ENCODE peak calls at places on chromosome 15, in four cellular contexts. B is H1, W is mesendoderm, O is IMR-90. I is an unnamed sample.

GRCh38 chr15:88043396-88043795 is 213.1 kb downstream of the NTRK3 start:
- DNase-seq in B (no peak), O (no peak), W (no peak), I (no peak)

GRCh38 chr15:33242669-33243191 is 48.2 kb upstream of the FMN1 start:
- DNase-seq in W (peak; percentile 90), O (no peak), B (no peak), I (no peak)

GRCh38 chr15:76234337-76234889 is 76.9 kb downstream of the ETFA start:
- DNase-seq in B (no peak), O (no peak), W (peak; percentile 30), I (no peak)

GRCh38 chr15:42510258-42511009 is 15.0 kb downstream of the SNAP23 start:
- DNase-seq in B (no peak), O (no peak), W (no peak), I (no peak)

GRCh38 chr15:52558196-52558595 is 10.6 kb downstream of the ARPP19 start:
- DNase-seq in W (peak; percentile 24), O (peak; percentile 78), B (no peak), I (no peak)

GRCh38 chr15:83282859-83283812 is 1.3 kb downstream of the BNC1 start:
- DNase-seq in O (no peak), W (peak; percentile 66), B (no peak), I (no peak)

GRCh38 chr15:28096720-28097431 is 2.2 kb downstream of the OCA2 start:
- DNase-seq in B (no peak), W (peak; percentile 36), O (no peak), I (no peak)

GRCh38 chr15:22949074-22949547 is 31.1 kb downstream of the CYFIP1 start:
- DNase-seq in O (peak; percentile 24), W (peak; percentile 89), B (peak; percentile 47), I (peak; percentile 54)

GRCh38 chr15:82875411-82876003 is 66.1 kb downstream of the WHAMM start:
- DNase-seq in O (peak; percentile 86), W (no peak), B (no peak), I (no peak)

GRCh38 chr15:51132384-51133139 is 37.9 kb upstream of the TNFAIP8L3 start:
- DNase-seq in W (peak; percentile 47), O (peak; percentile 96), B (no peak), I (peak; percentile 35)

GRCh38 chr15:66408690-66409089 is 22.0 kb downstream of the MAP2K1 start:
- DNase-seq in O (no peak), B (no peak), W (no peak), I (no peak)

GRCh38 chr15:90620379-90621134 is 90.8 kb downstream of the CRTC3 start:
- DNase-seq in W (no peak), B (no peak), O (no peak), I (no peak)

GRCh38 chr15:90619939-90620338 is 90.2 kb downstream of the CRTC3 start:
- DNase-seq in O (no peak), W (no peak), B (no peak), I (no peak)

GRCh38 chr15:90624278-90624930 is 92.7 kb upstream of the BLM start:
- DNase-seq in B (no peak), O (no peak), W (no peak), I (no peak)

GRCh38 chr15:90625037-90625436 is 92.1 kb upstream of the BLM start:
- DNase-seq in B (no peak), O (no peak), W (no peak), I (no peak)

GRCh38 chr15:90623854-90624253 is 93.3 kb upstream of the BLM start:
- DNase-seq in W (no peak), O (no peak), B (no peak), I (no peak)
- H4K8ac ChIP-seq in W (no peak overlapping the region), O (no peak overlapping the region), B (no peak overlapping the region), I (no peak overlapping the region)

DNA sequence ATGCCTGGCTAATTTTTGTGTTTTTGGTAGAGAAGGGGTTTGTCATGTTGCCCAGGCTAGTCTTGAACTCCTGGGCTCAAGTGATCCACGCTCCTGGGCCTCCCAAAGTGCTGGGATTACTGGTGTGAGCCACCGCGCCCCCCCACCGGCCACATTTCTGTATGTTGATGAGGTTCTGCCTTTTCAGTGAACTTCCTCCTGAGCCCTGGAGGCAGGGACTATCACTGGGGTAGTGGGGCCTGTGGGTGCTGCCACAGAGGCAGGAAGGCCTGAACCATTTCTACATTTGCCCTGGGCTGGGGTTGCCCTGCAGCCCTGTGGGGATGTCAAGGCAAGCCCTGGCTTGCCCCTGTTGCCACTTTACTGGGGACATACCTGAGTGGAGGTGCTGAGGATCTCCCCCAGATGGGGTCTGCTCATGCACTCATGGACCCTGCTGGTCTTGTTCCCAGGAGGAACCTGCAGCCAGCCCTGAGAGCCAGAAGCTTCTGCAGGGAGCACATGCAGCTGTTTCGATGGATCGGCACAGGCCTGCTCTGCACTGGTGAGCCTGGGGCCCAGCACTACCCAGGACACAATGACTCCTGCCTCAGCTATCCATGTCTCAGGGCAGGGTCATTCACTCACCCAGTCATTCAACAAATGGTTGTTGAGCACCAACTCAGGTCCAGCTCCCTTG is 5.7 kb downstream of the SLC28A1 start:
- DNase-seq in W (no peak), O (no peak), B (no peak), I (no peak)
- H4K8ac ChIP-seq in W (no peak overlapping the region), O (no peak overlapping the region), B (peak overlapping the region; percentile 84), I (no peak overlapping the region)

GRCh38 chr15:60647246-60647645 is 168.3 kb upstream of the ICE2 start:
- DNase-seq in W (no peak), B (no peak), O (no peak), I (no peak)

GRCh38 chr15:60646595-60646994 is 167.7 kb upstream of the ICE2 start:
- DNase-seq in O (no peak), B (no peak), W (no peak), I (no peak)

GRCh38 chr15:60639502-60639901 is 160.6 kb upstream of the ICE2 start:
- DNase-seq in B (no peak), O (no peak), W (no peak), I (no peak)

GRCh38 chr15:60644903-60645302 is 166.0 kb upstream of the ICE2 start:
- DNase-seq in O (no peak), W (no peak), B (no peak), I (no peak)

GRCh38 chr15:60643490-60644040 is 164.6 kb upstream of the ICE2 start:
- DNase-seq in W (no peak), O (no peak), B (no peak), I (no peak)
- H4K8ac ChIP-seq in W (no peak overlapping the region), O (no peak overlapping the region), B (no peak overlapping the region), I (no peak overlapping the region)

GRCh38 chr15:99590913-99591646 is 25.3 kb downstream of the MEF2A start:
- DNase-seq in O (no peak), W (no peak), B (no peak), I (no peak)

GRCh38 chr15:99589801-99590200 is 24.0 kb downstream of the MEF2A start:
- DNase-seq in B (no peak), W (no peak), O (no peak), I (no peak)

GRCh38 chr15:99593070-99593469 is 27.3 kb downstream of the MEF2A start:
- DNase-seq in B (no peak), O (no peak), W (no peak), I (no peak)

GRCh38 chr15:99594916-99595315 is 29.1 kb downstream of the MEF2A start:
- DNase-seq in B (no peak), O (peak; percentile 3), W (no peak), I (no peak)

GRCh38 chr15:99592135-99592845 is 26.5 kb downstream of the MEF2A start:
- DNase-seq in B (no peak), O (peak; percentile 88), W (peak; percentile 10), I (no peak)
- H4K8ac ChIP-seq in B (no peak overlapping the region), O (no peak overlapping the region), W (no peak overlapping the region), I (no peak overlapping the region)

GRCh38 chr15:37093480-37094410 is 6.6 kb downstream of the MEIS2 start:
- DNase-seq in B (no peak), O (peak; percentile 69), W (no peak), I (no peak)
- H4K8ac ChIP-seq in B (no peak overlapping the region), O (no peak overlapping the region), W (no peak overlapping the region), I (no peak overlapping the region)

DNA sequence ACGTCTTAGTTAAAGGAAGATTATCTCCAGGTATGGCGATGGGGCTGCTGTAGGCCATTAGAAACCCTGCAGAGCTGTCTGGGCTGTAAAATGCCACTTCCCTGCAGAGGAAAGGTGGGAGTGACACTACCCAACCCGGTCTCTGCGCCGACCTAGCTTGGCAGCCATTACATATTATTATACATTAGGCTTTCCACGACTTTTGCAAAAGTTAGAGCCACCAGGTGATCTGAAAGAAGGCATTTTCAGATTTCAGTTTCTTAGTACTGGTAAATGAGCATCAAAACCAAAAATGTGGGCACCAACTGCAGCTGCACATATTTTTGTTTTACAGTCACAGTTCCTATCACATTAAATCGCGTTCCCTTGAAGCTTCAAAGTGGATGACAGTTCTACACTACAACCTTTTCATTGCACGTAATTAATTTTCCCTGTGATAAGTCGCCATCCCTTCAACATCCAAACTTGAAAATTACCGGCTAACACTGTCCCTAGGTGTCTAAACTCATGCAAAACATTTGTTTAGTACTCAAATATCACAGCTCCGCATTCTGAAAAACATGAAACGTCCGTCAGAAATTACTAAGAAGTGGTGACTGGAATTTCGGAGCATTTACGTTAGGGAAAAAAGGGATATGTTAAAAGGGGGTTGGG is 81.3 kb upstream of the CHD2 start:
- DNase-seq in O (no peak), B (no peak), W (peak; percentile 65), I (no peak)
- H4K8ac ChIP-seq in O (peak overlapping the region; percentile 97), B (no peak overlapping the region), W (peak overlapping the region; percentile 3), I (no peak overlapping the region)

DNA sequence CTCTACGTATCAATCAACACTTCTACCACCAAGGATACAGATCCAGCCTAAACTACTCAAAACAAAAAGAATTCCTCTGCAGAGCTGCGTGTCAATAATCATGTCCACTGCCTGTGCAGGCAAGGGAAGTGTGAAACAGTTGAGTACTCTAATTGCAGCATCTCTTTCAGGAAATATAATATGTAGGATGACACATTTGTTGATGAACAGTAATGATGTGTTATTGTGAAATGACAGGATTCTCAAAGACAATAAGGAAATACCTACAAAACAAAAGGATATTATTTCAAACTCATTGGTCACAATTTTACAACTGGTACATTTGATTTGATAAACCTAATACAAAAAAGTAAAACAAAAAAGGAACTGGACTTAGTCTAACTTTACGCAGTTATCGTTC is 4.4 kb downstream of the SPG11 start:
- DNase-seq in B (no peak), W (no peak), O (no peak), I (no peak)
- H4K8ac ChIP-seq in B (no peak overlapping the region), W (no peak overlapping the region), O (no peak overlapping the region), I (no peak overlapping the region)